ENCODE peak calls at places on chromosomes 3 and 15, in four cellular contexts. S is IMR-90, Y is endothelial cell of umbilical vein, O is GM12878. D is an unnamed sample.

GRCh38 chr3:159787794-159788205 is 200.8 kb upstream of the IL12A start:
- DNase-seq in S (peak), Y (peak), O (no peak), D (no peak)

GRCh38 chr3:52196977-52197376 is 983 bp upstream of the ALAS1 start:
- DNase-seq in O (no peak), S (no peak), Y (no peak), D (no peak)

GRCh38 chr3:160448845-160449659 is 534 bp downstream of the TRIM59 start:
- DNase-seq in O (no peak), S (peak), Y (no peak), D (no peak)

GRCh38 chr3:159761826-159762225 is 226.8 kb upstream of the IL12A start:
- DNase-seq in S (no peak), O (no peak), Y (no peak), D (no peak)

GRCh38 chr15:77025471-77025901 is 30.6 kb downstream of the PSTPIP1 start:
- DNase-seq in O (no peak), Y (no peak), S (no peak), D (no peak)

GRCh38 chr15:81752974-81753373 is 292.8 kb downstream of the MEX3B start:
- DNase-seq in Y (no peak), S (no peak), O (no peak), D (no peak)

GRCh38 chr15:61049003-61049402 is 180.1 kb downstream of the RORA start:
- DNase-seq in S (no peak), Y (no peak), O (no peak), D (no peak)

GRCh38 chr15:91864669-91865068 is 11.2 kb downstream of the SLCO3A1 start:
- DNase-seq in O (no peak), Y (no peak), S (no peak), D (no peak)

GRCh38 chr3:42709621-42710020 is 7.0 kb upstream of the HHATL start:
- DNase-seq in S (no peak), O (no peak), Y (no peak), D (no peak)

GRCh38 chr3:122927726-122928125 is 99.8 kb downstream of the SEMA5B start:
- DNase-seq in S (no peak), O (no peak), Y (no peak), D (no peak)

GRCh38 chr3:192091831-192092230 is 630.9 kb downstream of the PYDC2 start:
- DNase-seq in Y (no peak), S (peak), O (no peak), D (no peak)

GRCh38 chr3:10702961-10703740 is 112.9 kb upstream of the SLC6A11 start:
- DNase-seq in Y (peak), S (no peak), O (no peak), D (peak)

GRCh38 chr15:50257924-50258323 is 7.6 kb downstream of the HDC start:
- DNase-seq in Y (no peak), O (no peak), S (peak), D (no peak)

GRCh38 chr3:14398801-14399114 is 3.6 kb upstream of the SLC6A6 start:
- DNase-seq in Y (no peak), S (no peak), O (no peak), D (no peak)

GRCh38 chr3:184815046-184815930 is 3.3 kb downstream of the VPS8 start:
- DNase-seq in S (peak), O (no peak), Y (no peak), D (no peak)

GRCh38 chr3:129623447-129624118 is 17.1 kb upstream of the PLXND1 start:
- DNase-seq in S (no peak), Y (peak), O (no peak), D (no peak)

GRCh38 chr3:53513556-53514190 is 19.3 kb downstream of the CACNA1D start:
- DNase-seq in S (no peak), O (no peak), Y (no peak), D (no peak)

GRCh38 chr3:186625600-186626042 is 12.8 kb downstream of the AHSG start:
- DNase-seq in O (no peak), S (no peak), Y (no peak), D (no peak)

GRCh38 chr3:120114376-120114775 is 20.1 kb upstream of the GSK3B start:
- DNase-seq in O (no peak), Y (no peak), S (no peak), D (no peak)

GRCh38 chr3:186121271-186121670 is 12.4 kb upstream of the ETV5 start:
- DNase-seq in O (no peak), S (no peak), Y (no peak), D (no peak)

GRCh38 chr15:44537728-44538240 is 837 bp downstream of the EIF3J start:
- DNase-seq in Y (no peak), S (peak), O (no peak), D (peak)

GRCh38 chr3:186025161-186025560 is 83.7 kb downstream of the ETV5 start:
- DNase-seq in Y (peak), O (no peak), S (peak), D (no peak)

GRCh38 chr3:6516143-6516542 is 344.8 kb upstream of the GRM7 start:
- DNase-seq in S (no peak), Y (no peak), O (no peak), D (no peak)

GRCh38 chr15:92005154-92005553 is 151.6 kb downstream of the SLCO3A1 start:
- DNase-seq in S (no peak), Y (no peak), O (no peak), D (no peak)

GRCh38 chr15:63362196-63362595 is 19.4 kb downstream of the CA12 start:
- DNase-seq in S (no peak), O (no peak), Y (no peak), D (peak)

GRCh38 chr3:183551930-183552329 is 3.6 kb downstream of the KLHL6 start:
- DNase-seq in Y (no peak), S (no peak), O (no peak), D (no peak)

GRCh38 chr15:77464129-77464865 is 43.6 kb downstream of the HMG20A start:
- DNase-seq in O (no peak), S (peak), Y (no peak), D (no peak)

GRCh38 chr15:89917442-89918085 is 4.8 kb upstream of the ARPIN start:
- DNase-seq in S (no peak), O (no peak), Y (no peak), D (no peak)

GRCh38 chr3:49706456-49707112 is 12.9 kb downstream of the AMIGO3 start:
- DNase-seq in S (no peak), Y (no peak), O (no peak), D (no peak)

GRCh38 chr3:49709852-49710251 is 9.6 kb downstream of the AMIGO3 start:
- DNase-seq in S (no peak), Y (no peak), O (no peak), D (no peak)

GRCh38 chr3:49704629-49705028 is 14.9 kb downstream of the AMIGO3 start:
- DNase-seq in S (no peak), O (no peak), Y (no peak), D (no peak)

GRCh38 chr3:49705390-49705960 is 14.0 kb downstream of the AMIGO3 start:
- DNase-seq in S (no peak), Y (no peak), O (no peak), D (no peak)

DNA sequence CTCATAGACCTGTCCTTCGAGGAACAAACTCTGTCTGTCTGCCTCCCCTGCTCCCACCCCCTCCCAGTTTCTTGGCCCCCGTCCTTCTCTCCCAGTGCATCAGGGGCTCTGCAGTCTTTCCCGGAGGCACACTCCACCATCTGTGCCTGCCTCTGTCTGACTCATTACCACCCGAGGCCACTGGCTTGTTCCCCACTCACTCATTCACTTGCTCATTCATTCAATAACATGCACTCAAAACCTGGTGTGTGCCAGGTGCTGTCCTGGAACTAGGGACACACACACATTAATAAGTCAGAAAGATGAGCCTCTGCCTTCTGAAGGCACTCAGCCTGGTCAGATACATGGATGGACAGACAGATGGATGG is 12.4 kb downstream of the AMIGO3 start:
- DNase-seq in O (no peak), Y (no peak), S (peak), D (no peak)
- TF ChIP-seq FOS in O (no peak), Y (no peak), S (no peak), D (no peak)

GRCh38 chr3:166274996-166275395 is 437.8 kb upstream of the BCHE start:
- DNase-seq in S (peak), O (no peak), Y (no peak), D (no peak)
- TF ChIP-seq FOS in S (no peak), O (no peak), Y (no peak), D (no peak)

DNA sequence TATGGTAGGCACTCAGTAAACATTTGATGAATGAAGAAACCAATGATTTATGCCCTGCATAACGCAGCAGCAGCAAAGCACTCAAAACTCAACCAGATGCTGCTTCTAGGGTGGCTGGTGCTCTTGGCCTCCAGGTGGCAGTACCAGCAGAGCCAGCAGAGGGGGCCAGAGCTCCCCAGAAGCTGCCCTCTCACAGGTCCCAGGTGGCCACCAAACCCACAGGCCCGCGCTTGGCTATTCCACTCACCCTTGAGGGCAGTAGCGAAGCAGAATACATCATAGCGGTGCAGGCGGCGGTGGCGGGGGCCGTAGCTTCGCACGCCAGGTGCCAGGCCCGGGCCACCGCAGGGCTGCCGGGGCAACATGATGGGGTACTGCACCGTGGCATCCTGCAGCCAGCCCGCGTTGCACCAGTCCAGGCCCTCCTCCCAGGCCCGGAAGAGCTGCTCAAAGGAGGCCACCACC is 16.6 kb downstream of the HAPLN3 start:
- DNase-seq in O (no peak), S (peak), Y (peak), D (peak)
- TF ChIP-seq FOS in O (no peak), S (no peak), Y (no peak), D (no peak)

DNA sequence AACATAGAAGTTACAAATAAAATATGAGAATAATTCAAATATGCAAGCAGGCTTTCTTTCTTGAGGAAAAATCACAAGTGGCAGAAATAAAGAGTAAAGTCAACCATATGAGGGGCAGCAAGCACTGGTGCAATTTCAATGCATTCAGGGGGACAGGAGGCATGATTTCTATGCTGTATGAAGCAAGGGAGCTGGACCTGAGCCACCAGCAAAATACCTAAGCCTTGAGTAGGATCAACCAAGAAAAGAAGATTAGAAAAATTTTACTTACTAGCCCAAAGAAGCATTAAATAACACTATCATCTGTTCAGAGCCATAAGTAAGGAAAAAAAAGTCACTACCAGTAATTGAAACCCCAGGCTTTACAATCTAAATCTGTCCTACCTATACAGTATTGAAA is 6.3 kb downstream of the ADGRG7 start:
- DNase-seq in S (peak), O (no peak), Y (no peak), D (no peak)
- TF ChIP-seq FOS in S (no peak), O (no peak), Y (no peak), D (no peak)

GRCh38 chr3:70433091-70433490 is 120.7 kb upstream of the MDFIC2 start:
- DNase-seq in S (peak), O (no peak), Y (no peak), D (no peak)
- TF ChIP-seq FOS in S (no peak), O (no peak), Y (no peak), D (no peak)

DNA sequence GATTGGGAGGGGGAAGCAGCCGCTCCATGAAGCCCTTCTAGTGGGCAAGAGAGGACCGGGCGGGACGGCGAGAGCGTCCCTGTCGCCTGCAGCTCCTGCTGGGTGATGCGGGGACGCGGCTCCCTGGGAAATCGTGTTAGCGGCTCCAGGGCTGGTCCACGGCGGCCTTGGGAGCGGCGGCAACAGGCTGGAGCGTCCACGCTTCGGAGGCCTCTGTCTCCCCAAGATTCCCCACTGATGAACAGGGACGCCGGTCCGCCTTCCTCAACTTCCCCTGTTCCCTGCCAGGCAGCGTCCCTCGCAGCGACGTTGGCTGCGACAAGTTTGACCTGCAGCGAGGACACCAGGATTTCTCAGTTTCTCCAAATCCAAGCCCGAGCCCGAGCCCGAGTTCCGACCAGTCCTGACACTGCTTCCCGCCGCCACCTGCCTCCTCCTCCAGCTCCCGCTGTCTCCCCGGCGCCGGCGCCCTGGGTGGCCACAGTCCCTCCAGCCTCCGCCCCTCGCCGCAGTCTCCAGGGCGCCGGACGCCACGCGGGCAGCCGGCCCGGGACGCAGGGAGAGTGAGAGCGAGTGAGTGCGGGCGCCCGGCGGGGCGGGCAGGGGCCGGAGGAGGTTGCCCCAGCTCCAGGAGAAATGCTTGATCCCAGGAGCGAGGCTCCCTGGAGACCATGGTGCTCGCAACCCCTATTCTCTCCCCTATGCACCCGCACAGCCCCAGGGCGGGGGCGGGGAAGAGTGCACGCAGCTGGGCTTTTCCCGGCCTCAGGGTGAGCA is 78.1 kb upstream of the RNF7 start:
- DNase-seq in O (no peak), Y (peak), S (peak), D (peak)
- TF ChIP-seq FOS in O (no peak), Y (no peak), S (no peak), D (no peak)

GRCh38 chr15:31274496-31275330 is 51.9 kb upstream of the KLF13 start:
- DNase-seq in Y (no peak), S (peak), O (no peak), D (no peak)
- TF ChIP-seq FOS in Y (no peak), S (no peak), O (no peak), D (no peak)